ENCODE peak calls at places on chromosomes 5 and 9, in six cellular contexts. T is stomach, I is H1, F is spleen, O is GM23338, E is HCT116. M is an unnamed sample.

GRCh38 chr9:78028926-78029325 is 2.7 kb downstream of the GNAQ start:
- DNase-seq in T (no peak), I (no peak), F (no peak), O (no peak), E (no peak), M (no peak)

GRCh38 chr9:16970321-16970720 is 99.9 kb upstream of the BNC2 start:
- DNase-seq in T (no peak), I (no peak), F (no peak), O (no peak), E (no peak), M (no peak)

GRCh38 chr9:105318729-105319513 is 74.5 kb downstream of the SLC44A1 start:
- DNase-seq in T (no peak), I (no peak), F (no peak), O (no peak), E (no peak), M (no peak)

GRCh38 chr5:176387384-176387925 is 943 bp downstream of the NOP16 start:
- DNase-seq in T (no peak), I (no peak), F (peak), O (no peak), E (no peak), M (no peak)

GRCh38 chr5:166834246-166834645 is 1457.2 kb upstream of the WWC1 start:
- DNase-seq in T (no peak), I (no peak), F (no peak), O (no peak), E (no peak), M (no peak)

GRCh38 chr9:33198163-33198562 is 31.0 kb upstream of the B4GALT1 start:
- DNase-seq in T (no peak), I (no peak), F (no peak), O (no peak), E (no peak), M (no peak)

GRCh38 chr5:135990518-135991240 is 35.9 kb upstream of the LECT2 start:
- DNase-seq in T (no peak), I (no peak), F (no peak), O (no peak), E (no peak), M (no peak)

GRCh38 chr5:173594061-173594460 is 22.4 kb downstream of the BOD1 start:
- DNase-seq in T (no peak), I (no peak), F (no peak), O (no peak), E (no peak), M (no peak)

GRCh38 chr9:138103111-138103823 is 225.7 kb downstream of the CACNA1B start:
- DNase-seq in T (peak), I (no peak), F (peak), O (no peak), E (no peak), M (no peak)

GRCh38 chr5:179431221-179431620 is 86.0 kb upstream of the ADAMTS2 start:
- DNase-seq in T (no peak), I (no peak), F (no peak), O (no peak), E (no peak), M (no peak)

GRCh38 chr5:26847041-26847736 is 191.2 kb downstream of the CDH9 start:
- DNase-seq in T (peak), I (no peak), F (no peak), O (peak), E (no peak), M (no peak)

GRCh38 chr5:145220491-145220890 is 614.7 kb downstream of the PRELID2 start:
- DNase-seq in T (no peak), I (no peak), F (no peak), O (no peak), E (no peak), M (no peak)

GRCh38 chr5:6166698-6167394 is 211.5 kb downstream of the MED10 start:
- DNase-seq in T (no peak), I (no peak), F (no peak), O (peak), E (no peak), M (peak)

GRCh38 chr5:144812770-144813169 is 642.1 kb downstream of the KCTD16 start:
- DNase-seq in T (no peak), I (no peak), F (no peak), O (no peak), E (no peak), M (no peak)

GRCh38 chr9:87711857-87712800 is 13.8 kb upstream of the CTSL start:
- DNase-seq in T (no peak), I (no peak), F (no peak), O (peak), E (no peak), M (no peak)

GRCh38 chr9:137311171-137311970 is 9.3 kb upstream of the NRARP start:
- DNase-seq in T (peak), I (no peak), F (peak), O (no peak), E (peak), M (no peak)

GRCh38 chr9:71916834-71917534 is 5.5 kb downstream of the C9orf85 start:
- DNase-seq in T (no peak), I (no peak), F (no peak), O (no peak), E (no peak), M (no peak)

GRCh38 chr5:129771058-129771838 is 23.4 kb downstream of the MINAR2 start:
- DNase-seq in T (peak), I (peak), F (no peak), O (peak), E (peak), M (no peak)

GRCh38 chr5:60505796-60506195 is 194.2 kb downstream of the DEPDC1B start:
- DNase-seq in T (no peak), I (no peak), F (no peak), O (no peak), E (no peak), M (no peak)

GRCh38 chr5:17056056-17056690 is 120.1 kb upstream of the MYO10 start:
- DNase-seq in T (no peak), I (no peak), F (no peak), O (peak), E (no peak), M (no peak)

GRCh38 chr5:119220576-119221197 is 135.1 kb upstream of the TNFAIP8 start:
- DNase-seq in T (no peak), I (no peak), F (no peak), O (no peak), E (no peak), M (no peak)

GRCh38 chr5:179234563-179235135 is 110.6 kb downstream of the ADAMTS2 start:
- DNase-seq in T (no peak), I (no peak), F (peak), O (no peak), E (no peak), M (peak)

GRCh38 chr9:136373300-136374182 is at the start of gene CARD9:
- DNase-seq in T (no peak), I (no peak), F (peak), O (no peak), E (no peak), M (no peak)

DNA sequence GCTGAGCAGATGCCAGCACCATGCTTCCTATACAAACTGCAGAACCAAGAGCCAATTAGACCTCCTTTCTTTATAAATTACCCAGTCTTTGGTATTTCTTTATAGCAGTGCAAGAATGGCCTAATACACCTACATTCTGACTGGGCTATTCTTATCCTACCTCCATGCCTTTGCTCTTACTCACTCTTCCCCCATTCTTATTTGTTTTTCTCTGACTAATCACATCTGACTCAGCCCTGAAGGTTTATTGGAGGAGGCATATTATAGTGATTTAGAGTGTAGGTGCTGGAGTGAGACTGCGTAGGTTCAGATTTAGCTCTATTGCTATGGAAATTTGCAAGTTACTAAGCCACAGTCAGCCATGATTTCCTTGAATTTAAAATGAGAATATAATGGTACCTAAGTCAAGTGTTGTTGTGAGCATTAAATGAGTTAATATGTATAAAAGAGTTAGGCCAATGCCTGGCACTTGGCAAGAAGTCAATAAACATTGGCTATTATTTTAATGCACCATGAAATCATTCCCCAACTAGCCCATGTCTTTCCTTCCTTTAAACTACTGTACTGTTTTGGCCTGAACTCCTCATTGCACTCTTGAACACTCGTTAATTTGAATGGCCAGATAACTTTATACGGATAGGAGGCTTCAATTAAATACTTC is 531.2 kb upstream of the ZNF608 start:
- DNase-seq in T (no peak), I (no peak), F (no peak), O (no peak), E (peak), M (no peak)
- TF ChIP-seq POLR2AphosphoS5 in T (no peak), I (no peak), F (no peak), O (no peak), E (no peak), M (peak)

GRCh38 chr5:65152131-65152530 is 329.6 kb downstream of the ADAMTS6 start:
- DNase-seq in T (no peak), I (no peak), F (no peak), O (no peak), E (no peak), M (no peak)
- H3K27ac ChIP-seq in T (no peak), I (no peak), F (no peak), O (no peak), E (no peak), M (no peak)

DNA sequence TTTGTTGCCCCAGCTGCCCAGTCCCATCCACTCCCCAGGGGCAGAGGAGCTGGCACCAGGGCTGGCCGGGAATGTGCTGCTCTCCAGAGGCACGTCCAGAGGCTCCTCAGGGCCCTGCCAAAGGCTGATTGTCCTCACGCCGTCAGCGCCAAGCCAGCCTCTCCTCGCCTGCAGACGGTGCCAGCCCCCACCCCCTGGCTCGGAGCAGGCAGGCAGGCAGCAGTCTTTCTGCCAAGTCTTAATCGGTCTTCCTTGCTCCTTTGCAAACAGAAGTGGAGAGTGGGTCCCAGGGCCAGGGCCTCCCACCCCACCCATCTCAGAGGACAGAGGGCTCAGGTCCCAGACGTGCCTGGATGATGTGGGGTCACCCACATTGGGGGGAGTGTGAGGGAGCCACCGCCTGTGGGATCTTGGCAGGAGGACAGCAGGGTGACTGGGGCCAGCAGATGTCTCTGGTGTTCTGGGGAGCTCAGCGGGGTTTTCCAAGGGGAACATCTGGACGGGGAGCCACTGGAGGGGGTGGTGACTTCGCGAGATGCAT is 36.3 kb downstream of the FAM163B start:
- DNase-seq in T (peak), I (no peak), F (no peak), O (no peak), E (no peak), M (no peak)
- TF ChIP-seq POLR2AphosphoS5 in T (no peak), I (no peak), F (peak), O (no peak), E (no peak), M (no peak)

DNA sequence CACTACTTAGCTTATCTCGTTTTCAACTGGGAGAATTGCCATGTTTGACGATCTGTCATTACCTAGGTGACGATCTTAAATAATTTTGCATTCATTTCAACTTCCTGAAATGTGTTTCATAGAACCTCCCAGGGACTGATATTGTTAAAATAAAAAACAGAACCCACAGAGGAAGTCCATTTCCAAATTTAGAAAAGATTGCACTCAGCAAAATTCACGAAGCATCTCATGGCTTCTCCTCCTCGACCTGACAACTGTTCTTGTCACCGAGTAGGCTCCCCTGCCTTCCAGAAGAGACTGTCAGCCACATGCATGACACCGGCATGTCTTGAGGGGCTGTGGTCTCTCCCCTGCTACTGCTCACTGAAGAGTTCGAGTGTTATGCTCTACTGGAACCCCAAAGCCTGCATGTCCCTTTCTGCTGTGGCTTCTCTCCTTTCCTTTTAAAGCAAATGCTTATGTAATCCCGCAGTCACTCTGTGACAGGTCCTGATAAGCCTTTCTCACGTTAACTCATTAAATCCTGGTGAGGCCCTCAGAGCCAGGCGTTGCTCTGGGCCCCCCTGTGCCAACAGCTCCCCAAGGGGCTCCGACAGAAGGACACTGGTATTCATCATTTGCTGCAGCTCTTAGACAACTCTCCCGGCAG is 26.8 kb upstream of the ANKRD33B start:
- DNase-seq in T (no peak), I (no peak), F (no peak), O (no peak), E (no peak), M (no peak)
- H3K27ac ChIP-seq in T (no peak), I (no peak), F (peak), O (no peak), E (no peak), M (no peak)

M was measured in vagina.